ENCODE peak calls at places on chromosomes 7 and 10, in seven cellular contexts. O is Panc1; Z is CD4-positive, CD25-positive, alpha-beta regulatory T cell; V is CD8-positive, alpha-beta memory T cell; A is SJSA1; Q is suprapubic skin; L is adrenal gland. M is an unnamed sample.

GRCh38 chr7:112125250-112125649 is 80.9 kb downstream of the DOCK4 start:
- DNase-seq in O (no peak), Z (no peak), V (no peak), A (no peak), Q (no peak), L (no peak), M (no peak)

GRCh38 chr7:68676789-68677535 is 921.3 kb upstream of the AUTS2 start:
- DNase-seq in O (no peak), Z (no peak), V (no peak), A (no peak), Q (no peak), L (no peak), M (no peak)

GRCh38 chr10:35470535-35470934 is 134.2 kb downstream of the CCNY start:
- DNase-seq in O (no peak), Z (no peak), V (no peak), A (no peak), Q (no peak), L (no peak), M (no peak)

GRCh38 chr7:141145630-141145982 is 71.7 kb downstream of the TMEM178B start:
- DNase-seq in O (no peak), Z (no peak), V (no peak), A (no peak), Q (no peak), L (no peak), M (no peak)

GRCh38 chr7:79320741-79321473 is 132.6 kb downstream of the MAGI2 start:
- DNase-seq in O (no peak), Z (no peak), V (no peak), A (no peak), Q (no peak), L (no peak), M (no peak)

GRCh38 chr7:42236266-42237161 is 495 bp downstream of the GLI3 start:
- DNase-seq in O (no peak), Z (no peak), V (no peak), A (peak), Q (peak), L (peak), M (peak)

GRCh38 chr7:97555845-97556431 is 175.9 kb upstream of the TAC1 start:
- DNase-seq in O (no peak), Z (no peak), V (no peak), A (no peak), Q (no peak), L (peak), M (no peak)

GRCh38 chr7:89926721-89927120 is 227.5 kb upstream of the STEAP1 start:
- DNase-seq in O (no peak), Z (no peak), V (no peak), A (no peak), Q (no peak), L (no peak), M (no peak)

GRCh38 chr7:96303105-96303685 is 18.7 kb downstream of the SLC25A13 start:
- DNase-seq in O (no peak), Z (no peak), V (no peak), A (no peak), Q (no peak), L (no peak), M (no peak)

GRCh38 chr7:41058986-41059741 is 643.7 kb downstream of the INHBA start:
- DNase-seq in O (no peak), Z (no peak), V (no peak), A (no peak), Q (no peak), L (no peak), M (no peak)

GRCh38 chr7:128217972-128218652 is 23.0 kb upstream of the LEP start:
- DNase-seq in O (no peak), Z (no peak), V (no peak), A (no peak), Q (no peak), L (no peak), M (no peak)

GRCh38 chr10:6220418-6221191 is 17.9 kb downstream of the PFKFB3 start:
- DNase-seq in O (no peak), Z (no peak), V (no peak), A (no peak), Q (no peak), L (no peak), M (no peak)

GRCh38 chr7:24477807-24478655 is 95.2 kb upstream of the PALS2 start:
- DNase-seq in O (no peak), Z (no peak), V (no peak), A (peak), Q (no peak), L (no peak), M (no peak)

GRCh38 chr7:29989257-29989995 is at the start of gene SCRN1:
- DNase-seq in O (no peak), Z (peak), V (no peak), A (peak), Q (no peak), L (peak), M (peak)

GRCh38 chr10:35421553-35422178 is 85.4 kb downstream of the CCNY start:
- DNase-seq in O (peak), Z (no peak), V (no peak), A (peak), Q (no peak), L (peak), M (no peak)

GRCh38 chr10:120503695-120504094 is 46.7 kb downstream of the PLPP4 start:
- DNase-seq in O (no peak), Z (no peak), V (no peak), A (no peak), Q (no peak), L (no peak), M (no peak)

GRCh38 chr10:129775681-129776080 is 188.4 kb downstream of the EBF3 start:
- DNase-seq in O (no peak), Z (no peak), V (peak), A (peak), Q (peak), L (no peak), M (peak)

GRCh38 chr10:103554488-103555320 is 61.2 kb downstream of the NEURL1 start:
- DNase-seq in O (no peak), Z (no peak), V (no peak), A (peak), Q (no peak), L (peak), M (no peak)

GRCh38 chr10:88975377-88975720 is 15.2 kb upstream of the FAS start:
- DNase-seq in O (no peak), Z (no peak), V (no peak), A (no peak), Q (no peak), L (no peak), M (no peak)

GRCh38 chr10:125878957-125879835 is 1.9 kb downstream of the DHX32 start:
- DNase-seq in O (peak), Z (no peak), V (no peak), A (peak), Q (no peak), L (peak), M (no peak)

GRCh38 chr7:76002139-76002538 is 7.7 kb upstream of the TMEM120A start:
- DNase-seq in O (no peak), Z (no peak), V (no peak), A (no peak), Q (no peak), L (peak), M (no peak)

GRCh38 chr10:119161680-119162079 is 3.8 kb downstream of the SFXN4 start:
- DNase-seq in O (no peak), Z (no peak), V (no peak), A (no peak), Q (no peak), L (peak), M (no peak)

GRCh38 chr10:60130130-60130579 is 223.8 kb upstream of the CCDC6 start:
- DNase-seq in O (no peak), Z (no peak), V (no peak), A (no peak), Q (no peak), L (no peak), M (no peak)

GRCh38 chr10:109343293-109343692 is 580.0 kb downstream of the XPNPEP1 start:
- DNase-seq in O (no peak), Z (no peak), V (no peak), A (no peak), Q (no peak), L (no peak), M (no peak)

GRCh38 chr10:4270116-4270515 is 485.1 kb upstream of the KLF6 start:
- DNase-seq in O (no peak), Z (no peak), V (no peak), A (peak), Q (no peak), L (peak), M (no peak)

GRCh38 chr7:101784275-101785127 is 32.9 kb upstream of the CUX1 start:
- DNase-seq in O (no peak), Z (no peak), V (no peak), A (no peak), Q (no peak), L (no peak), M (no peak)

GRCh38 chr7:133837248-133837647 is 289.9 kb upstream of the LRGUK start:
- DNase-seq in O (no peak), Z (no peak), V (no peak), A (no peak), Q (no peak), L (no peak), M (no peak)

GRCh38 chr10:62534051-62534450 is 159.9 kb downstream of the ZNF365 start:
- DNase-seq in O (no peak), Z (no peak), V (no peak), A (no peak), Q (no peak), L (no peak), M (no peak)

GRCh38 chr7:120993575-120994191 is 5.2 kb downstream of the CPED1 start:
- DNase-seq in O (no peak), Z (no peak), V (no peak), A (no peak), Q (no peak), L (no peak), M (no peak)

GRCh38 chr10:49321021-49321420 is 22.1 kb downstream of the C10orf71 start:
- DNase-seq in O (no peak), Z (no peak), V (no peak), A (no peak), Q (no peak), L (no peak), M (no peak)

GRCh38 chr10:27513451-27514191 is 9.5 kb downstream of the RAB18 start:
- DNase-seq in O (no peak), Z (no peak), V (no peak), A (no peak), Q (no peak), L (no peak), M (no peak)

GRCh38 chr7:31327071-31327470 is 13.5 kb downstream of the NEUROD6 start:
- DNase-seq in O (no peak), Z (no peak), V (no peak), A (no peak), Q (no peak), L (no peak), M (no peak)

GRCh38 chr7:25759748-25760147 is 392.2 kb upstream of the NFE2L3 start:
- DNase-seq in O (no peak), Z (no peak), V (no peak), A (no peak), Q (no peak), L (no peak), M (no peak)

GRCh38 chr7:37488163-37488759 is 39.6 kb upstream of the ELMO1 start:
- DNase-seq in O (no peak), Z (no peak), V (no peak), A (no peak), Q (no peak), L (no peak), M (no peak)

GRCh38 chr10:7281429-7281828 is 129.4 kb downstream of the SFMBT2 start:
- DNase-seq in O (no peak), Z (no peak), V (no peak), A (no peak), Q (no peak), L (no peak), M (no peak)

GRCh38 chr7:1367501-1367900 is 91.8 kb downstream of the MICALL2 start:
- DNase-seq in O (no peak), Z (no peak), V (no peak), A (no peak), Q (no peak), L (no peak), M (no peak)

GRCh38 chr7:137757146-137757925 is 89.4 kb downstream of the DGKI start:
- DNase-seq in O (no peak), Z (no peak), V (no peak), A (no peak), Q (no peak), L (no peak), M (no peak)

GRCh38 chr10:22332116-22332692 is 11.3 kb downstream of the BMI1 start:
- DNase-seq in O (no peak), Z (no peak), V (no peak), A (no peak), Q (no peak), L (no peak), M (no peak)

GRCh38 chr10:22335204-22335956 is 9.9 kb upstream of the SPAG6 start:
- DNase-seq in O (no peak), Z (peak), V (peak), A (no peak), Q (peak), L (peak), M (peak)

GRCh38 chr10:22333667-22334282 is 11.5 kb upstream of the SPAG6 start:
- DNase-seq in O (no peak), Z (no peak), V (no peak), A (no peak), Q (no peak), L (no peak), M (no peak)

GRCh38 chr10:22334414-22335203 is 10.7 kb upstream of the SPAG6 start:
- DNase-seq in O (no peak), Z (no peak), V (no peak), A (no peak), Q (no peak), L (peak), M (no peak)

GRCh38 chr10:22333167-22333566 is 12.1 kb upstream of the SPAG6 start:
- DNase-seq in O (no peak), Z (peak), V (no peak), A (no peak), Q (no peak), L (no peak), M (no peak)
- H3K4me3 ChIP-seq in O (no peak), Z (peak), V (peak), A (no peak), Q (no peak), L (no peak), M (no peak)

GRCh38 chr10:623477-624311 is 65.8 kb downstream of the DIP2C start:
- DNase-seq in O (no peak), Z (no peak), V (no peak), A (no peak), Q (no peak), L (no peak), M (no peak)
- H3K27ac ChIP-seq in O (peak), Z (no peak), V (no peak), A (peak), Q (peak), L (peak), M (peak)

GRCh38 chr7:157875230-157876179 is 538.7 kb downstream of the DNAJB6 start:
- DNase-seq in O (no peak), Z (peak), V (no peak), A (no peak), Q (no peak), L (peak), M (no peak)

GRCh38 chr7:157873664-157874063 is 536.9 kb downstream of the DNAJB6 start:
- DNase-seq in O (no peak), Z (no peak), V (no peak), A (no peak), Q (no peak), L (no peak), M (no peak)

GRCh38 chr7:157873181-157873580 is 536.4 kb downstream of the DNAJB6 start:
- DNase-seq in O (no peak), Z (no peak), V (no peak), A (no peak), Q (no peak), L (no peak), M (no peak)

GRCh38 chr7:157874870-157875229 is 538.0 kb downstream of the DNAJB6 start:
- DNase-seq in O (no peak), Z (peak), V (no peak), A (no peak), Q (no peak), L (no peak), M (no peak)

GRCh38 chr7:157874208-157874816 is 537.5 kb downstream of the DNAJB6 start:
- DNase-seq in O (no peak), Z (no peak), V (no peak), A (no peak), Q (no peak), L (no peak), M (no peak)
- H3K4me3 ChIP-seq in O (no peak), Z (no peak), V (peak), A (no peak), Q (no peak), L (no peak), M (no peak)

DNA sequence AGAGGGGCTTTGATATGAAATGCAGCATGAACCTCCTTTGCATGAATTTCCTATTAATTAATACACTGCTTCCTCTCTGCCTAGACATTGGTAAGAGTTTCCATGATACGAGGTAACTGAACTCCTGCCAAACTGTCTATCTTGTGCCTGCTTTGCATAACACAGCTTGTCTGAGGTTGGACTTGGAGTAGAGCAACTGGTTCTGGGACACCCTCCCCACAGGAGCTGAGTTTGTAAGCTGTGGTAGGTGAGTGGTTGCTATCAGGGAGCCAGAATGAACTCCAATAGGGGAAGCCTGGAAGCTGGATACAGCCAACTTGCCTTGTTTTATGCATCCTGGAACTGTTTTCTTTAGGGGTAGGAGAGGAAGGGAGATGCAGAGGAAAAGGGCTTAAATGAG is 73.3 kb upstream of the GPR158 start:
- DNase-seq in O (no peak), Z (no peak), V (no peak), A (no peak), Q (no peak), L (no peak), M (no peak)
- H3K27ac ChIP-seq in O (no peak), Z (no peak), V (no peak), A (no peak), Q (no peak), L (no peak), M (no peak)

DNA sequence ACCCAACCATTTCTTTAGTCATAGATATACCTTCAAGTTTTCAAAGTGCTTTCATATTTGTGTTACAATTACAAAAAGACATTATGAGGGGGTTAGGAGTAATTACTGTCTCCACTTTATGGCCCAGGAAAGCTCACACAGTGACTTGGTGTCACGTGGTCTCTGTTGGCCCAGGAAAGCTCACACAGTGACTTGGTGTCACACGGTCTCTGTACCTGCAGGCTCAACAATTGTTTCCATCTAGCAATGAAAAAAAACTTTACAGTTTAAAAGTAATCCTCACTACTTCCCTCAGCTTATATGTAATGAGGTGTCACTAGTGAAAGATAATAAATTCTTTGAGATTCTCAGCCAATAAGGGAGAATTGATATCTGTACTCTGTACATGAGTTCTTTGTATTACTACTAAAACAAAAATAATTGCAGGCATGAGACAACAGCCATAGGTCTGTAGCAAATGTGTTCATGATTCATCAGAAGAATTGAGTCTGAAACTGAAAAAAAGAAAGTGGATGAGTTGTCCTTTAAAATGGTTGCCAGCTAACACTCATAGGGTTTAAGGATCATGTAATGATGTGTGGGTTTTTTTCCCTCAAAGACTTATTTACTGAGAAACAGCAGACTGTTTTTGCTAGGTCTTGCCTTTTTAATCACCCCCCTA is 10.9 kb downstream of the OGDH start:
- DNase-seq in O (no peak), Z (no peak), V (no peak), A (no peak), Q (no peak), L (no peak), M (no peak)
- H3K4me3 ChIP-seq in O (no peak), Z (peak), V (no peak), A (no peak), Q (no peak), L (no peak), M (no peak)

DNA sequence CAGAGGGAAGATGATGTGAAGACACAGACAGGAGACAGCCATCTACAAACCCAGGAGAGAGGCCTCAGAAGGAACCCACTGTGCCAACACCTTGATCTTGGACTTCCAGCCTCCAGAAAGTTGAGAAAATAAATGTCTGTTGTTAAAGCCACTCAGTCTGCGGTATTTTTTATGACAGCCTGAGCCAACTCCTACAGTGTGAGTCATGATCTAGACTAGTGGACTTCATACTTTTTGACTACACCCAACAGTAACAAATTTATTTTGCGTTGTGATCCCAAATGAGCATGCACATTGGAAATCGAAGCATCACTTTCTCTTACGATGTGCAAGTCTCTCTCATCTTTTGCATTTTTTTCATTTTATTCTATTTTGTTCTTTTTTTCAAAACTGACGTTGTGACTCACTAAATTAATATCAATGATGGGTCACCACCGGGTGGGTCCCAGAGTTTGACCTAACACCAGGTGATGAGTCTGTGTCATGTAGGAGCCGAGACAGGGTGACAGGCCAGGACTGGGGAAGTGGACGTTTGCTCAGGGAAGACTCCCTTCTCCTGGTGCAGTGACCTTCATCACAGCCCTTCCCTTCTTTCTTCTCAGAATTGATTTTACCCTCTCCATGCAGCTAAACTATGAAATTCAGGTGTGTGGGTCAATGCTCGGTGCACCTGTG is 28.9 kb downstream of the PHYH start:
- DNase-seq in O (no peak), Z (no peak), V (no peak), A (no peak), Q (no peak), L (no peak), M (no peak)
- H3K27ac ChIP-seq in O (no peak), Z (no peak), V (no peak), A (no peak), Q (no peak), L (no peak), M (no peak)

M was measured in coronary artery.